ENCODE peak calls at places on chromosomes 11 and 22, in seven cellular contexts. R, V, K, L, I, P and M are unnamed samples.

GRCh38 chr11:8224711-8225110 is 39.0 kb downstream of the LMO1 start:
- DNase-seq in R (no peak), P (no peak), K (no peak), L (no peak), V (no peak), I (no peak), M (no peak)

GRCh38 chr22:49503321-49503720 is 324.4 kb downstream of the BRD1 start:
- DNase-seq in I (no peak), P (no peak), V (no peak), L (no peak), K (no peak), R (no peak), M (no peak)

GRCh38 chr11:114318361-114318760 is 22.2 kb downstream of the NNMT start:
- DNase-seq in I (peak), V (no peak), K (no peak), P (no peak), R (no peak), L (no peak), M (no peak)

GRCh38 chr11:131877246-131877645 is 506.8 kb downstream of the NTM start:
- DNase-seq in I (no peak), R (no peak), K (no peak), V (no peak), P (no peak), L (no peak), M (no peak)

GRCh38 chr22:31753005-31753633 is 700 bp upstream of the DEPDC5 start:
- DNase-seq in I (no peak), V (peak), L (peak), P (no peak), K (no peak), R (no peak), M (no peak)

GRCh38 chr22:31339148-31339832 is 6.9 kb downstream of the PATZ1 start:
- DNase-seq in L (no peak), K (no peak), R (no peak), V (no peak), I (no peak), P (no peak), M (no peak)

GRCh38 chr11:102666331-102666957 is 39.1 kb downstream of the MMP27 start:
- DNase-seq in I (peak), R (no peak), V (peak), P (no peak), L (no peak), K (no peak), M (no peak)

GRCh38 chr11:19652976-19653375 is 59.7 kb upstream of the NAV2 start:
- DNase-seq in I (no peak), V (no peak), L (no peak), R (no peak), P (no peak), K (no peak), M (no peak)